ENCODE peak calls at places on chromosomes 2 and 18, in five cellular contexts. W is Right ventricle myocardium inferior; X is activated CD8-positive, alpha-beta T cell treated with anti-CD3 and anti-CD28 coated beads, Interleukin-2, amount 10 ng/mL, durations not matched to agents 7 days and 5 days; D is CD8-positive, alpha-beta T cell; T is right cardiac atrium. L is an unnamed sample.
A peak's percentile ranks its signal among the peaks of the same experiment; 100 is the strongest.

GRCh38 chr2:10033251-10034006 is 9.9 kb upstream of the KLF11 start:
- ATAC-seq in T (no peak), D (no peak), W (peak; percentile 1), X (no peak), L (no peak)

GRCh38 chr2:137998503-137998902 is 34.2 kb downstream of the HNMT start:
- ATAC-seq in T (no peak), W (no peak), D (no peak), X (no peak), L (no peak)

GRCh38 chr2:37013315-37013641 is 46.9 kb upstream of the STRN start:
- ATAC-seq in X (no peak), D (no peak), T (no peak), W (no peak), L (no peak)

GRCh38 chr2:151947524-151948165 is 119.4 kb upstream of the ARL5A start:
- ATAC-seq in D (no peak), W (peak; percentile 28), X (no peak), T (peak; percentile 81), L (peak; percentile 53)

GRCh38 chr2:30255466-30256408 is 24.4 kb downstream of the LBH start:
- ATAC-seq in W (peak; percentile 43), X (no peak), T (no peak), D (no peak), L (no peak)

GRCh38 chr2:36607947-36608346 is 10.0 kb upstream of the FEZ2 start:
- ATAC-seq in W (no peak), T (no peak), D (no peak), X (no peak), L (no peak)

GRCh38 chr2:3533836-3534235 is 14.5 kb upstream of the ADI1 start:
- ATAC-seq in W (peak; percentile 30), T (no peak), X (no peak), D (no peak), L (no peak)

GRCh38 chr2:3547915-3548314 is 10.2 kb downstream of the RNASEH1 start:
- ATAC-seq in T (no peak), D (no peak), W (no peak), X (no peak), L (no peak)

GRCh38 chr2:191748050-191748449 is 70.1 kb downstream of the NABP1 start:
- ATAC-seq in D (no peak), W (no peak), X (no peak), T (no peak), L (no peak)

GRCh38 chr2:34547900-34548299 is 948.8 kb upstream of the FAM98A start:
- ATAC-seq in T (no peak), X (no peak), D (no peak), W (no peak), L (no peak)

GRCh38 chr2:30217644-30218361 is 13.5 kb upstream of the LBH start:
- ATAC-seq in X (no peak), W (no peak), D (no peak), T (peak; percentile 71), L (peak; percentile 54)

GRCh38 chr2:70123051-70123828 is 36.0 kb downstream of the PCBP1 start:
- ATAC-seq in T (peak; percentile 81), D (no peak), W (peak; percentile 71), X (no peak), L (peak; percentile 50)

GRCh38 chr2:176067587-176068002 is 16.2 kb downstream of the EVX2 start:
- ATAC-seq in T (peak; percentile 26), W (peak; percentile 26), X (no peak), D (no peak), L (peak; percentile 24)

GRCh38 chr2:94861308-94862152 is 9.7 kb upstream of the TEKT4 start:
- ATAC-seq in D (no peak), W (no peak), X (no peak), T (no peak), L (no peak)

GRCh38 chr2:43305006-43305405 is 78.6 kb upstream of the ZFP36L2 start:
- ATAC-seq in T (peak; percentile 82), X (no peak), W (peak; percentile 84), D (no peak), L (peak; percentile 76)

GRCh38 chr2:238864207-238865014 is 16.5 kb downstream of the TWIST2 start:
- ATAC-seq in D (no peak), T (peak; percentile 95), X (no peak), W (peak; percentile 95), L (peak; percentile 90)

GRCh38 chr2:102001767-102002142 is 10.0 kb downstream of the IL1R2 start:
- ATAC-seq in T (no peak), W (no peak), X (no peak), D (no peak), L (no peak)

GRCh38 chr18:75390854-75391253 is 36.6 kb downstream of the SMIM21 start:
- ATAC-seq in T (no peak), W (no peak), X (no peak), D (no peak), L (no peak)

GRCh38 chr2:136206613-136207012 is 88.7 kb upstream of the CXCR4 start:
- ATAC-seq in X (no peak), D (peak; percentile 31), W (no peak), T (no peak), L (no peak)